ENCODE peak calls at places on chromosomes 5 and 9, in five cellular contexts. D is EH; W is AG10803; H is CD4-positive, alpha-beta T cell; G is breast epithelium. Q is an unnamed sample.

GRCh38 chr5:143501176-143501840 is 97.8 kb upstream of the NR3C1 start:
- DNase-seq in D (peak), W (peak), H (no peak), G (no peak), Q (no peak)

GRCh38 chr5:12245429-12245828 is 341.2 kb upstream of the CTNND2 start:
- DNase-seq in D (no peak), W (no peak), H (no peak), G (no peak), Q (no peak)

GRCh38 chr9:124011460-124012301 is at the start of gene LHX2:
- DNase-seq in D (peak), W (peak), H (no peak), G (no peak), Q (peak)

GRCh38 chr5:79961731-79962579 is 29.1 kb downstream of the MTX3 start:
- DNase-seq in D (peak), W (no peak), H (no peak), G (no peak), Q (no peak)

GRCh38 chr5:158746979-158747378 is 352.7 kb downstream of the EBF1 start:
- DNase-seq in D (peak), W (peak), H (no peak), G (no peak), Q (no peak)

GRCh38 chr5:82346376-82347212 is 68.4 kb upstream of the RPS23 start:
- DNase-seq in D (no peak), W (no peak), H (no peak), G (no peak), Q (peak)

GRCh38 chr5:139649082-139649991 is 1.2 kb downstream of the CXXC5 start:
- DNase-seq in D (no peak), W (no peak), H (no peak), G (no peak), Q (peak)

GRCh38 chr5:52895070-52895469 is 94.1 kb upstream of the ITGA2 start:
- DNase-seq in D (no peak), W (no peak), H (no peak), G (no peak), Q (peak)

GRCh38 chr9:129221233-129221632 is 43.2 kb upstream of the IER5L start:
- DNase-seq in D (no peak), W (no peak), H (no peak), G (no peak), Q (no peak)

GRCh38 chr5:74542477-74542876 is 98.1 kb downstream of the ENC1 start:
- DNase-seq in D (peak), W (peak), H (no peak), G (no peak), Q (no peak)

GRCh38 chr5:127696688-127697087 is 6.5 kb upstream of the CCDC192 start:
- DNase-seq in D (peak), W (peak), H (no peak), G (no peak), Q (no peak)

GRCh38 chr9:2524601-2525000 is 97.0 kb upstream of the VLDLR start:
- DNase-seq in D (no peak), W (no peak), H (no peak), G (no peak), Q (peak)

GRCh38 chr9:111720170-111720569 is 58.8 kb downstream of the GNG10 start:
- DNase-seq in D (peak), W (no peak), H (no peak), G (no peak), Q (no peak)

GRCh38 chr9:123662057-123662776 is 267.7 kb downstream of the DENND1A start:
- DNase-seq in D (no peak), W (no peak), H (no peak), G (no peak), Q (no peak)

GRCh38 chr5:98651715-98652114 is 121.7 kb upstream of the RGMB start:
- DNase-seq in D (no peak), W (no peak), H (no peak), G (no peak), Q (no peak)

GRCh38 chr9:6829027-6829426 is 71.3 kb downstream of the KDM4C start:
- DNase-seq in D (peak), W (peak), H (no peak), G (no peak), Q (no peak)

Q was measured in myocyte.